ENCODE peak calls at places on chromosomes 5 and 9, in four cellular contexts. V is uterus, H is Peyer's patch, S is hepatocyte. B is an unnamed sample. For H3K27me3, the result is how much of the 10 kb centered on the place peaks cover.

GRCh38 chr9:85741875-85742629 is at the start of gene AGTPBP1:
- DNase-seq in V (peak), H (peak), S (peak), B (peak)

GRCh38 chr5:132444841-132445639 is 45.5 kb downstream of the IRF1 start:
- DNase-seq in V (no peak), H (no peak), S (no peak), B (no peak)

GRCh38 chr5:139461698-139462097 is 845 bp downstream of the ECSCR start:
- DNase-seq in V (no peak), H (no peak), S (no peak), B (no peak)

GRCh38 chr9:76616780-76617179 is 147.5 kb upstream of the PCA3 start:
- DNase-seq in V (no peak), H (no peak), S (no peak), B (no peak)

GRCh38 chr9:111429175-111429574 is 55.0 kb downstream of the ECPAS start:
- DNase-seq in V (no peak), H (no peak), S (no peak), B (no peak)

GRCh38 chr9:123998970-123999621 is 12.5 kb upstream of the LHX2 start:
- DNase-seq in V (no peak), H (no peak), S (no peak), B (no peak)

GRCh38 chr5:156326718-156327259 is at the start of gene SGCD:
- DNase-seq in V (peak), H (peak), S (peak), B (peak)

GRCh38 chr5:120507197-120507596 is 43.1 kb downstream of the PRR16 start:
- DNase-seq in V (no peak), H (no peak), S (no peak), B (no peak)

GRCh38 chr5:43066231-43066798 is 26.2 kb upstream of the ANXA2R start:
- DNase-seq in V (peak), H (peak), S (peak), B (peak)

GRCh38 chr5:179154346-179154990 is 94.3 kb downstream of the ZNF354C start:
- DNase-seq in V (no peak), H (no peak), S (no peak), B (peak)

GRCh38 chr5:168300377-168301182 is 9.1 kb downstream of the WWC1 start:
- DNase-seq in V (no peak), H (no peak), S (peak), B (no peak)

GRCh38 chr9:16668906-16669305 is 201.6 kb downstream of the BNC2 start:
- DNase-seq in V (no peak), H (no peak), S (no peak), B (no peak)

GRCh38 chr9:5532790-5533189 is 22.5 kb downstream of the PDCD1LG2 start:
- DNase-seq in V (no peak), H (no peak), S (no peak), B (no peak)

GRCh38 chr9:23747088-23747748 is 78.8 kb downstream of the ELAVL2 start:
- DNase-seq in V (no peak), H (no peak), S (no peak), B (no peak)

GRCh38 chr9:2274762-2275161 is 259.6 kb downstream of the SMARCA2 start:
- DNase-seq in V (no peak), H (no peak), S (no peak), B (no peak)

GRCh38 chr5:62569466-62569865 is 9.2 kb upstream of the LRRC70 start:
- DNase-seq in V (no peak), H (no peak), S (no peak), B (no peak)

GRCh38 chr5:36691993-36692392 is 85.6 kb downstream of the SLC1A3 start:
- DNase-seq in V (no peak), H (no peak), S (no peak), B (no peak)

GRCh38 chr5:161378701-161379100 is 167.8 kb downstream of the GABRB2 start:
- DNase-seq in V (no peak), H (no peak), S (no peak), B (no peak)

GRCh38 chr5:61052870-61053269 is 107.9 kb downstream of the NDUFAF2 start:
- DNase-seq in V (no peak), H (no peak), S (peak), B (no peak)

GRCh38 chr5:38650540-38651275 is 94.3 kb upstream of the LIFR start:
- DNase-seq in V (no peak), H (no peak), S (no peak), B (no peak)

GRCh38 chr5:143037071-143037470 is 266.9 kb downstream of the ARHGAP26 start:
- DNase-seq in V (no peak), H (no peak), S (no peak), B (no peak)

GRCh38 chr5:39500656-39501295 is 76.0 kb upstream of the DAB2 start:
- DNase-seq in V (no peak), H (no peak), S (no peak), B (no peak)

GRCh38 chr5:141001854-141002666 is 35.8 kb downstream of the PCDHAC2 start:
- DNase-seq in V (peak), H (no peak), S (peak), B (no peak)

GRCh38 chr9:87427851-87428506 is 69.7 kb upstream of the DAPK1 start:
- DNase-seq in V (no peak), H (no peak), S (no peak), B (no peak)

GRCh38 chr5:25963251-25964008 is 1075.0 kb downstream of the CDH9 start:
- DNase-seq in V (no peak), H (no peak), S (no peak), B (no peak)

GRCh38 chr5:111227226-111227782 is 3.1 kb downstream of the CAMK4 start:
- DNase-seq in V (no peak), H (no peak), S (no peak), B (no peak)
- H3K4me3 ChIP-seq in V (no peak), H (no peak), S (no peak), B (no peak)

DNA sequence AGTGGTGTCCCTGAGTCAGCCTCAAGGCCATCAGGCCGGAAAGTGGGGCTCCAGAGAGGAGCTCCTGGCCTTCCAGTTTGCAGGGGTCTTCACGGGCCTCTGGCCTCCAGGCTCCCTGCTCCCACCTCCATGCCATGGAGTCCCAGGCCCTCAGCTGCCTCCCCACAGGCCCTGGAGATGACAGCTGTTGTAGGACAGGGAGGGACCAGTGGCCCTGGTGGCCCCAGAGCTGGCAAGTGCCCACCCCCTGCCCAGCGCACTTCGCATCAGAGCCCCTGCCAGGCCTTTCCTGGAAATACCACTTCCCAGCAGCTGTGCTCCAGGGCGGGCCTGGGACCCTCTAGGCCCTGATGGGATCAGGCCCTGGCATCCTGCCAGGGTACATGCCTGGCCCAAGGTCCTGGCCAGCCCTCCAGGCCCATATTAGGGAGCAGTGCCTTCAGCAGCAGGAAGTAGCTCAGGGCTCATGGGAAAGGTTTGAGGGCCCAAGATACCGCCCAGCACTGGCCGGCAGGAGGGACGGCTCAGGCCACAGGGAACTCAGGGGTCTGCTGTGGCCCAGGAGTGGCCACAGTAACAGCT is 2.5 kb downstream of the KCNT1 start:
- DNase-seq in V (no peak), H (no peak), S (no peak), B (no peak)
- H3K27me3 ChIP-seq in V (under half), H (under half), S (under half), B (under half)

GRCh38 chr5:150636391-150637244 is 3.8 kb upstream of the SYNPO start:
- DNase-seq in V (peak), H (no peak), S (peak), B (peak)
- TF ChIP-seq CTCF in V (no peak), H (no peak), S (no peak), B (no peak)

GRCh38 chr5:116404001-116404400 is 170.6 kb downstream of the SEMA6A start:
- DNase-seq in V (no peak), H (no peak), S (no peak), B (no peak)
- H3K4me3 ChIP-seq in V (no peak), H (no peak), S (no peak), B (no peak)

DNA sequence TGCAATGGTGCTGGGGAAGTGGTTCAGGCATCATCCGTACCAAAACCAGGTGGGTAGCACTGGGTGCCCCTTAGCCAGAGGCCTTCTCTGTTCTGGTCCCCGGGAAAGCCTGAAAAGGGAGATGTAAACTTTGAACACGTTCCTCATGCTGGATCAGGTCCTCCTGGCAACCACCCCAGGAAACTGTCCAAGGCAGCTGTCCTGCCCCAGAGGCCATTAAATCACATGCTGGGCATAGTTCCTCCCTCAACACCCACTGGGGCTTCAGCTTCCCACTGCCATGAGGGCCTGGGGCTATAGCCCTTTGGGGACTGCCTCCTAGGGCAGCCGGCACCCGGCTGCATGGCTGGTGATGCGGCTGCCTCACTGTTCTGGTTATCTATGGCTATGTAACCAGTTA is 228.9 kb upstream of the MVB12B start:
- DNase-seq in V (no peak), H (no peak), S (no peak), B (no peak)
- H3K27me3 ChIP-seq in V (under half), H (under half), S (under half), B (under half)

DNA sequence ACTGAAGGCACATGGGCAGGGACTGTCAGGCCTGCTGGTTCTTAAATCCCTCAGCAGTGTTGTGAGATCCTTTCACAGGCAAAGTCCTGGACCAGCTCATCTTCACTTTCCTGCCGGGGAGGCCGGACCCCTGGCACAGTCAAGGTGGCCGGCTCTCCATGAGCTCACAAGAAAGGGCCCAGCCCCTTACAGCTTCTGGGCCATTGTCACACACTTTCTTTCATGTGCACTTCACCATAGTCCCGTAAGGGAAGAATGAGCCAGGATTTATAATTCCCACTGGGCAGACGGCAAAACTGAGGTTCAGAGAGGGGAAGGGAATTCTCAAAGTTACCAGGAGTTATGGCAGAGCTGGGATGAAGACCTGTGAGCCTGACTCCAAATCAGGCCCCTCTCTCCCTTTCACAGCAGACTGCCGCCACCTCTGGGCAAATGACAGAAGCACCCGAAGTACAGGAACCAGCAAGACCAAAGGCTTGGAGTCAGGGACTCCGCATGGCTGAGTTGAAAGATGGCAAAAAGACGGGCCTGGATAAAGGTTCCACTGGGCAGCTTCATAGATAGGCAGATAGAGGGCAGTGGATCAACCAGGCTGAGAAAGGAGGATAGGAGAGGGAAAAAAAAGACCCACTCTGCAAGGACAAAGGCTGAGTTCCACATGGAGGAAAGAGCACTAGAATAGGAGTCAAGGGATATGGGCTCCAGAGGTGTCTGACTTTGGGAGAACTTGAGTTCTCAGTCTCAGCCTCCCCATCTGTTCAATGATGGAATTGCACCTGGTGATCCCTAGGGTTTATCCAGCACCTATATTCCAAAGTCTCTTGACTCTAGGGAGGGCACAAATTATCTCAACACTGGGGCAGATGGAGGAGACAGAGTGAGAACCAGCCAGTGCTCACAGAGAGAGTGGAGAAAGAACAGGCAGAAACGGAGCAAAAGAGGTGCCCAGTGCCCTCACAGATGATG is 128.7 kb downstream of the PAX5 start:
- DNase-seq in V (no peak), H (no peak), S (no peak), B (no peak)
- TF ChIP-seq CTCF in V (no peak), H (no peak), S (peak), B (no peak)

GRCh38 chr9:137169764-137170460 is at the start of gene LRRC26:
- DNase-seq in V (no peak), H (no peak), S (no peak), B (no peak)

GRCh38 chr9:137168575-137168906 is 1.3 kb downstream of the LRRC26 start:
- DNase-seq in V (no peak), H (no peak), S (no peak), B (no peak)

GRCh38 chr9:137168907-137169763 is 716 bp downstream of the LRRC26 start:
- DNase-seq in V (no peak), H (no peak), S (peak), B (no peak)

GRCh38 chr9:137171149-137172063 is at the start of gene TMEM210:
- DNase-seq in V (no peak), H (no peak), S (no peak), B (no peak)

GRCh38 chr9:137170486-137171148 is 766 bp upstream of the LRRC26 start:
- DNase-seq in V (no peak), H (no peak), S (no peak), B (no peak)
- H3K4me3 ChIP-seq in V (no peak), H (no peak), S (no peak), B (no peak)

DNA sequence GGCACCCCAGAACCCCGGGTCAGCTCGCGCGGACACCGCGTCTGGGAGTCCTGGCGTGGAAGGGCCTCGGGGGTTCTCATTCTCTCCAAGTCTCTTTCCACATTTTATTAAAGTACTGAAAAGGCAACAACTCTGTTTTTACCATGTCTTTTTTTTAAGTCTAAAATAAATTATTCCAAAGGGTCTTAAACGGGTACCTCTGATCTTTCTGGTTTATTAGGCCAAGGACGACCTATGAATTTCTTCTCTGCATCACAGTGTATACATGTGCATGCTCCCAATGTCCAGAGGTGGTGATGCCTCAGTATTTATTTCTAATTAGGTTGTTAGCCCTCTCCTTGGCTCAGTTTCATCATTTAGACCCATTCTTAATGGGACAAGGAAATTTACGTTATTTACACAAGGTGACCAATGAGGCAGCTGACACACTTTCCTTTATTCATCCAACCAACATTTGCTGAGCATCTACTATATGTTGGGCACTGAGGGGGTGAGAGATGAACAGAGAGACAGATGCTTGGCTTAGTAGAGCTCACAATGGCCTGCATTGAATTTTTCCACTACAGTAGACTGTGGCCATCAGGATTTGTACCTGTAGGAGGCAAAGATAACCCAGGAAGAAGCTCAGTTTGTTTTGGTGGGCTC is 7.6 kb upstream of the OTP start:
- DNase-seq in V (no peak), H (no peak), S (no peak), B (no peak)
- H3K27me3 ChIP-seq in V (under half), H (under half), S (half or more), B (half or more)

DNA sequence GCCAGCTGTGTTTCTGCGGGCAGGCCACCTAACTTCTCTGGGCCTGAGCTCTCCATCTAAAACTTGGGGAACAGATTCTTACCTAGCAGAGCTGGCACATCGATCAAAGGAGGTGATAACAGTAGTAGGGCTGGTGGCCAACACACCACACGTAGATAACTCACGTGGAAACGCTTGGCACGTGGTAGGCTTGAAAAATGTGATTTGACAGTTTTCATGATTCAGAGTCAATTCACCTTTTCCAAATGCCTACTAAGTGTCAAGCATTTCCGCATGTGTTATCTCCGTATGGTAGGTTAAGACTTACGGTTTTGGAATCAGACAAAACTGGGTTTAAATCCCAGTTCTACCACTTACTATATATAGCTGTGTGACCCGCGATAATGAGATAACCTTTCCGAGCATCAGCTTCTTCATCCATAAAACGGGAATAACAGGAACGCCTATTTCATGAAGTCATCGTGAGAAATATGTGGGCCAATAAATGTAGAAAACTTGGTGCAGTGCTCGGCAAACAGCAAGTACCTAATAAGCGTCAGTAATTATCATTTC is 25.5 kb downstream of the NDUFA8 start:
- DNase-seq in V (no peak), H (no peak), S (no peak), B (no peak)
- TF ChIP-seq CTCF in V (no peak), H (no peak), S (no peak), B (no peak)